ENCODE peak calls at places on chromosomes 2 and 18, in eight cellular contexts. D is ecto neural progenitor cell; C is fibroblast of lung; U is posterior cingulate gyrus; F is stimulated activated effector memory CD8-positive, alpha-beta T cell treated with anti-CD3 and anti-CD28 coated beads, Interleukin-12 subunit alpha, Interleukin-12 subunit beta, amount 100 ng/mL, for 72 hours; H is Peyer's patch; S is HuH-7.5; K is hippocampal formation. M is an unnamed sample.

GRCh38 chr2:128196026-128196822 is 105.2 kb downstream of the UGGT1 start:
- DNase-seq in D (no peak), C (peak), U (no peak), F (no peak), H (no peak), S (no peak), K (no peak), M (peak)

GRCh38 chr18:62751341-62751821 is 36.0 kb downstream of the PHLPP1 start:
- DNase-seq in D (no peak), C (peak), U (peak), F (no peak), H (no peak), S (no peak), K (peak), M (no peak)

GRCh38 chr2:108621689-108622681 is 87.7 kb downstream of the LIMS1 start:
- DNase-seq in D (no peak), C (no peak), U (no peak), F (no peak), H (no peak), S (no peak), K (no peak), M (no peak)

GRCh38 chr2:158781562-158781961 is 13.6 kb upstream of the DAPL1 start:
- DNase-seq in D (no peak), C (peak), U (no peak), F (no peak), H (no peak), S (no peak), K (no peak), M (no peak)

GRCh38 chr2:129464036-129464435 is 515.4 kb upstream of the RAB6C start:
- DNase-seq in D (no peak), C (no peak), U (peak), F (no peak), H (no peak), S (no peak), K (no peak), M (no peak)

GRCh38 chr2:137708311-137708710 is 256.0 kb upstream of the HNMT start:
- DNase-seq in D (no peak), C (no peak), U (peak), F (no peak), H (no peak), S (no peak), K (no peak), M (no peak)

GRCh38 chr2:216695401-216695821 is at the start of gene IGFBP5:
- DNase-seq in D (peak), C (peak), U (peak), F (no peak), H (peak), S (no peak), K (peak), M (peak)

GRCh38 chr2:119231975-119232665 is 8.5 kb downstream of the STEAP3 start:
- DNase-seq in D (no peak), C (peak), U (peak), F (no peak), H (no peak), S (no peak), K (no peak), M (no peak)

GRCh38 chr18:63708650-63709049 is 5.9 kb downstream of the SERPINB11 start:
- DNase-seq in D (no peak), C (peak), U (no peak), F (no peak), H (no peak), S (no peak), K (no peak), M (no peak)

GRCh38 chr2:164061129-164061746 is 325.4 kb upstream of the FIGN start:
- DNase-seq in D (peak), C (peak), U (no peak), F (no peak), H (no peak), S (no peak), K (peak), M (peak)

GRCh38 chr2:69036926-69037325 is 23.9 kb downstream of the ANTXR1 start:
- DNase-seq in D (no peak), C (peak), U (no peak), F (no peak), H (no peak), S (no peak), K (no peak), M (no peak)

GRCh38 chr2:105388971-105389381 is 9.9 kb downstream of the FHL2 start:
- DNase-seq in D (no peak), C (peak), U (no peak), F (no peak), H (no peak), S (no peak), K (no peak), M (no peak)

GRCh38 chr2:98412751-98413445 is 31.8 kb upstream of the INPP4A start:
- DNase-seq in D (no peak), C (peak), U (no peak), F (peak), H (no peak), S (peak), K (peak), M (peak)

M was measured in mucosa of descending colon.